ENCODE peak calls at places on chromosome 11, in seven cellular contexts. One of them, this sample, is unnamed.

GRCh38 chr11:126336065-126336464 is 19.4 kb upstream of the ST3GAL4 start:
- DNase-seq in CD4-positive, alpha-beta T cell: no peak
- DNase-seq in AG09319: no peak
- DNase-seq in nephron progenitor cell: no peak
- DNase-seq in H9: no peak
- DNase-seq in HCT116: no peak
- DNase-seq in neural progenitor cell: no peak
- DNase-seq in this sample: no peak

GRCh38 chr11:567036-567628 is 6.4 kb downstream of the RASSF7 start:
- DNase-seq in CD4-positive, alpha-beta T cell: no peak
- DNase-seq in HCT116: no peak
- DNase-seq in H9: no peak
- DNase-seq in AG09319: no peak
- DNase-seq in nephron progenitor cell: no peak
- DNase-seq in neural progenitor cell: no peak
- DNase-seq in this sample: no peak

GRCh38 chr11:113923572-113923971 is 19.0 kb downstream of the HTR3B start:
- DNase-seq in AG09319: no peak
- DNase-seq in HCT116: no peak
- DNase-seq in nephron progenitor cell: no peak
- DNase-seq in H9: no peak
- DNase-seq in neural progenitor cell: no peak
- DNase-seq in CD4-positive, alpha-beta T cell: no peak
- DNase-seq in this sample: no peak

GRCh38 chr11:16193897-16194381 is 162.4 kb downstream of the SOX6 start:
- DNase-seq in nephron progenitor cell: no peak
- DNase-seq in AG09319: no peak
- DNase-seq in H9: no peak
- DNase-seq in CD4-positive, alpha-beta T cell: no peak
- DNase-seq in HCT116: no peak
- DNase-seq in neural progenitor cell: no peak
- DNase-seq in this sample: no peak

GRCh38 chr11:121534131-121535093 is 81.6 kb upstream of the SORL1-AS1 start:
- DNase-seq in neural progenitor cell: no peak
- DNase-seq in HCT116: no peak
- DNase-seq in nephron progenitor cell: no peak
- DNase-seq in AG09319: peak
- DNase-seq in CD4-positive, alpha-beta T cell: no peak
- DNase-seq in H9: no peak
- DNase-seq in this sample: no peak

GRCh38 chr11:45150943-45151342 is 4.5 kb downstream of the PRDM11 start:
- DNase-seq in neural progenitor cell: no peak
- DNase-seq in H9: no peak
- DNase-seq in CD4-positive, alpha-beta T cell: no peak
- DNase-seq in AG09319: no peak
- DNase-seq in HCT116: no peak
- DNase-seq in nephron progenitor cell: no peak
- DNase-seq in this sample: no peak

GRCh38 chr11:6563667-6564066 is 39.7 kb downstream of the RRP8 start:
- DNase-seq in H9: no peak
- DNase-seq in nephron progenitor cell: no peak
- DNase-seq in CD4-positive, alpha-beta T cell: no peak
- DNase-seq in HCT116: no peak
- DNase-seq in neural progenitor cell: no peak
- DNase-seq in AG09319: no peak
- DNase-seq in this sample: no peak

GRCh38 chr11:15770798-15771414 is 585.4 kb downstream of the SOX6 start:
- DNase-seq in nephron progenitor cell: peak
- DNase-seq in H9: peak
- DNase-seq in neural progenitor cell: peak
- DNase-seq in AG09319: no peak
- DNase-seq in CD4-positive, alpha-beta T cell: no peak
- DNase-seq in HCT116: peak
- DNase-seq in this sample: peak

GRCh38 chr11:5364214-5364613 is 12.9 kb downstream of the OR51B6 start:
- DNase-seq in neural progenitor cell: no peak
- DNase-seq in H9: no peak
- DNase-seq in CD4-positive, alpha-beta T cell: no peak
- DNase-seq in HCT116: no peak
- DNase-seq in AG09319: no peak
- DNase-seq in nephron progenitor cell: no peak
- DNase-seq in this sample: no peak

GRCh38 chr11:19367051-19367709 is 126.4 kb upstream of the E2F8 start:
- DNase-seq in nephron progenitor cell: no peak
- DNase-seq in H9: no peak
- DNase-seq in HCT116: no peak
- DNase-seq in CD4-positive, alpha-beta T cell: no peak
- DNase-seq in neural progenitor cell: no peak
- DNase-seq in AG09319: no peak
- DNase-seq in this sample: no peak

GRCh38 chr11:86365566-86365965 is 9.1 kb upstream of the CCDC81 start:
- DNase-seq in CD4-positive, alpha-beta T cell: no peak
- DNase-seq in H9: no peak
- DNase-seq in neural progenitor cell: no peak
- DNase-seq in nephron progenitor cell: no peak
- DNase-seq in AG09319: peak
- DNase-seq in HCT116: no peak
- DNase-seq in this sample: no peak

GRCh38 chr11:2746401-2747230 is 46.8 kb upstream of the KCNQ1OT1 start:
- DNase-seq in CD4-positive, alpha-beta T cell: no peak
- DNase-seq in nephron progenitor cell: no peak
- DNase-seq in neural progenitor cell: no peak
- DNase-seq in HCT116: no peak
- DNase-seq in H9: no peak
- DNase-seq in AG09319: no peak
- DNase-seq in this sample: no peak

GRCh38 chr11:119590651-119591308 is 138.2 kb downstream of the NECTIN1 start:
- DNase-seq in H9: peak
- DNase-seq in CD4-positive, alpha-beta T cell: no peak
- DNase-seq in HCT116: no peak
- DNase-seq in neural progenitor cell: peak
- DNase-seq in nephron progenitor cell: no peak
- DNase-seq in AG09319: no peak
- DNase-seq in this sample: no peak

GRCh38 chr11:111676878-111677585 is 74.8 kb downstream of the SIK2 start:
- DNase-seq in nephron progenitor cell: no peak
- DNase-seq in HCT116: peak
- DNase-seq in neural progenitor cell: no peak
- DNase-seq in H9: no peak
- DNase-seq in AG09319: no peak
- DNase-seq in CD4-positive, alpha-beta T cell: no peak
- DNase-seq in this sample: no peak

GRCh38 chr11:69377953-69378302 is 84.0 kb downstream of the MYEOV start:
- DNase-seq in AG09319: no peak
- DNase-seq in nephron progenitor cell: no peak
- DNase-seq in CD4-positive, alpha-beta T cell: no peak
- DNase-seq in H9: no peak
- DNase-seq in HCT116: no peak
- DNase-seq in neural progenitor cell: no peak
- DNase-seq in this sample: no peak

GRCh38 chr11:127259118-127259517 is 258.5 kb upstream of the KIRREL3 start:
- DNase-seq in AG09319: no peak
- DNase-seq in CD4-positive, alpha-beta T cell: no peak
- DNase-seq in H9: no peak
- DNase-seq in neural progenitor cell: no peak
- DNase-seq in HCT116: no peak
- DNase-seq in nephron progenitor cell: no peak
- DNase-seq in this sample: no peak

GRCh38 chr11:57161351-57161750 is 20.4 kb upstream of the LRRC55 start:
- DNase-seq in nephron progenitor cell: no peak
- DNase-seq in AG09319: no peak
- DNase-seq in HCT116: no peak
- DNase-seq in CD4-positive, alpha-beta T cell: no peak
- DNase-seq in neural progenitor cell: no peak
- DNase-seq in H9: no peak
- DNase-seq in this sample: no peak

GRCh38 chr11:96430668-96431067 is 40.9 kb downstream of the JRKL start:
- DNase-seq in nephron progenitor cell: no peak
- DNase-seq in CD4-positive, alpha-beta T cell: no peak
- DNase-seq in HCT116: no peak
- DNase-seq in AG09319: no peak
- DNase-seq in neural progenitor cell: no peak
- DNase-seq in H9: no peak
- DNase-seq in this sample: no peak

GRCh38 chr11:96424693-96425092 is 34.9 kb downstream of the JRKL start:
- DNase-seq in H9: no peak
- DNase-seq in AG09319: peak
- DNase-seq in HCT116: no peak
- DNase-seq in neural progenitor cell: no peak
- DNase-seq in nephron progenitor cell: no peak
- DNase-seq in CD4-positive, alpha-beta T cell: no peak
- DNase-seq in this sample: no peak

DNA sequence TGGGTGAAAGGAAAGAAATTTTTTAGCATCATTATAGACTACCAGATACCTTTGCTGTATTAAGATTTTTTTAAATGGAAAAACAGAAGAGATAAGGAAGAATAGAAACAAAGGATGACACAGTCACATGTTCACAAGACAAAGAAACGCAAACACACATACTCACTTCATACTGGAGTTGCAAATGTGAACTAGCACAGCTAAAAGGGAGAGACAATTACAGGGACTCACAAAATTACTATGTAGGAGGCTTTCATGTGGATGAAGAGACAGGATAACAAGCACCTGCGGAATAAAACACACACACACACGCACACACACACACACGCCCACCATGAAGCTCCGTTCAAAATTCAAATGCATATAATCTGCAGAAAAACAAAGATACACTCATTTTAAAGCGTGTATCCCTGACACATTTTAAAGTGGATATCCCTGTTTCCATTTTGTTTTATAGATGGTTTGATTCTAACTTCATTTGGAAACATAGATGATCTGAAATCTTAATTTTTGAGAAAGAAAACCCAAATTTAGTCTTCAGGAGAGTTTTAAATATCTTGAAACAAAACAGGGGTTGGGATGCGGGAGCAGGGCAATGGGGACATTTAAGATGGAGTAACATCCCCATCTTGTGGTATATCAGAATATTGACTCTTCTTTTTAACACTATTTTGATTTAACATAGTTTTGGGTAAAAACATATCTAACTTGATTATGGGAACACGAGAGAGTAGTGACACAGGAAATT is 36.7 kb downstream of the JRKL start:
- DNase-seq in CD4-positive, alpha-beta T cell: no peak
- DNase-seq in neural progenitor cell: peak
- DNase-seq in AG09319: peak
- DNase-seq in HCT116: peak
- DNase-seq in nephron progenitor cell: peak
- DNase-seq in H9: no peak
- DNase-seq in this sample: no peak
- TF ChIP-seq CTCF in CD4-positive, alpha-beta T cell: peak
- TF ChIP-seq CTCF in neural progenitor cell: peak
- TF ChIP-seq CTCF in AG09319: peak
- TF ChIP-seq CTCF in HCT116: peak
- TF ChIP-seq CTCF in nephron progenitor cell: peak
- TF ChIP-seq CTCF in H9: peak
- TF ChIP-seq CTCF in this sample: no peak

GRCh38 chr11:33256808-33257159 is 397 bp upstream of the HIPK3 start:
- DNase-seq in AG09319: no peak
- DNase-seq in H9: no peak
- DNase-seq in neural progenitor cell: no peak
- DNase-seq in nephron progenitor cell: no peak
- DNase-seq in CD4-positive, alpha-beta T cell: no peak
- DNase-seq in HCT116: no peak
- DNase-seq in this sample: no peak

GRCh38 chr11:33258631-33259184 is 1.5 kb downstream of the HIPK3 start:
- DNase-seq in AG09319: no peak
- DNase-seq in HCT116: no peak
- DNase-seq in CD4-positive, alpha-beta T cell: no peak
- DNase-seq in nephron progenitor cell: no peak
- DNase-seq in neural progenitor cell: no peak
- DNase-seq in H9: no peak
- DNase-seq in this sample: no peak

GRCh38 chr11:33257897-33258630 is 883 bp downstream of the HIPK3 start:
- DNase-seq in neural progenitor cell: peak
- DNase-seq in HCT116: peak
- DNase-seq in CD4-positive, alpha-beta T cell: peak
- DNase-seq in nephron progenitor cell: peak
- DNase-seq in H9: peak
- DNase-seq in AG09319: peak
- DNase-seq in this sample: peak

GRCh38 chr11:33256031-33256807 is 962 bp upstream of the HIPK3 start:
- DNase-seq in AG09319: no peak
- DNase-seq in nephron progenitor cell: no peak
- DNase-seq in H9: no peak
- DNase-seq in CD4-positive, alpha-beta T cell: no peak
- DNase-seq in neural progenitor cell: peak
- DNase-seq in HCT116: no peak
- DNase-seq in this sample: no peak

DNA sequence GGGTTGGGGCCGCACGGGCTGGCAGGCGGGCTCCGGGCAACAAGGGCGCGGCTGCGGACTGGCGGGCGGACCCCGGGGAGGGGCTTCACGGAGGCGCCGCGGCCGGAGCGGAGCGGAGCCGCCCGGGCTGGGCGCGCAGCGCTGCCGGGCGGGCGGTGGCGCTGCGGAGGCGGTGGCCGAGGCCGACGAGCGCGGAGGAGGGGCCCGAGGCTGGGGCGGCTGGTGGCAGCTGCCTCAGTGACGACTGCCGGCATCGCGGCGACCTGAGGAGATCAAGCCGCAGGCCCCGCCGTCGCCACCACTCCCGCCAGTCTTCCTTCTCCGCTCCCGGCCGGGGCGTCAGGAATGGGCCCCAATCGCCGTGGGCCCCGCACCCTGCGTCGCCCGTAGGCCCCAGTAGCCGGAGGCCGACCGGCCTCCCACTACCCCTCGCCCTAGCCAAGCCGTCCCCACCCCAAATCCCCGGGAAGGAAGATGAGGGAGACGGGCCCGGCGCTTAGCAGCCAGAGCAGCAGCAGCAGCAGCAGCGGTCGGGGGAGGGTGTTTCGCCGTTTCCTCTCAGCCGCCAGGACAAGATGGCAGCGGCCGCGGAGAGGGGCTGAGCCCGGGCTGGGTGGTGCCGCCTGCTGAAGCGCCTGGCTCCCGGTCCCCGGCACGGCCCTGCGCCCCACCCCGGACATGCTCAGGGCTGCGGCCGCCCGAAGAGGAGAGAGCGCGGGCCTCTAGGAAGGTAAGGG is at the start of gene HIPK3:
- DNase-seq in HCT116: no peak
- DNase-seq in neural progenitor cell: peak
- DNase-seq in AG09319: peak
- DNase-seq in CD4-positive, alpha-beta T cell: peak
- DNase-seq in H9: peak
- DNase-seq in nephron progenitor cell: peak
- DNase-seq in this sample: peak
- TF ChIP-seq CTCF in HCT116: no peak
- TF ChIP-seq CTCF in neural progenitor cell: peak
- TF ChIP-seq CTCF in AG09319: no peak
- TF ChIP-seq CTCF in CD4-positive, alpha-beta T cell: no peak
- TF ChIP-seq CTCF in H9: no peak
- TF ChIP-seq CTCF in nephron progenitor cell: no peak
- TF ChIP-seq CTCF in this sample: no peak

GRCh38 chr11:13016415-13016814 is 7.3 kb downstream of the RASSF10 start:
- DNase-seq in nephron progenitor cell: no peak
- DNase-seq in AG09319: no peak
- DNase-seq in HCT116: peak
- DNase-seq in H9: no peak
- DNase-seq in CD4-positive, alpha-beta T cell: no peak
- DNase-seq in neural progenitor cell: no peak
- DNase-seq in this sample: no peak
- TF ChIP-seq CTCF in nephron progenitor cell: no peak
- TF ChIP-seq CTCF in AG09319: no peak
- TF ChIP-seq CTCF in HCT116: peak
- TF ChIP-seq CTCF in H9: peak
- TF ChIP-seq CTCF in CD4-positive, alpha-beta T cell: no peak
- TF ChIP-seq CTCF in neural progenitor cell: peak
- TF ChIP-seq CTCF in this sample: no peak

GRCh38 chr11:68020575-68020974 is 9.9 kb upstream of the NDUFS8 start:
- DNase-seq in AG09319: no peak
- DNase-seq in neural progenitor cell: peak
- DNase-seq in H9: peak
- DNase-seq in HCT116: no peak
- DNase-seq in CD4-positive, alpha-beta T cell: no peak
- DNase-seq in nephron progenitor cell: no peak
- DNase-seq in this sample: no peak
- TF ChIP-seq CTCF in AG09319: peak
- TF ChIP-seq CTCF in neural progenitor cell: peak
- TF ChIP-seq CTCF in H9: peak
- TF ChIP-seq CTCF in HCT116: no peak
- TF ChIP-seq CTCF in CD4-positive, alpha-beta T cell: no peak
- TF ChIP-seq CTCF in nephron progenitor cell: peak
- TF ChIP-seq CTCF in this sample: no peak